ENCODE peak calls at places on chromosomes 3 and 15, in four cellular contexts. One of them, this sample, is unnamed.
A peak's percentile ranks its signal among the peaks of the same experiment; 100 is the strongest.

GRCh38 chr3:126509565-126510322 is 7.8 kb downstream of the UROC1 start:
- DNase-seq in HepG2: no peak
- DNase-seq in GM12878: no peak
- DNase-seq in K562: no peak
- DNase-seq in this sample: no peak

GRCh38 chr15:63517614-63518013 is 13.2 kb downstream of the USP3 start:
- DNase-seq in HepG2: no peak
- DNase-seq in GM12878: no peak
- DNase-seq in K562: no peak
- DNase-seq in this sample: no peak

GRCh38 chr3:157282261-157283191 is 122.6 kb upstream of the CCNL1 start:
- DNase-seq in HepG2: no peak
- DNase-seq in GM12878: no peak
- DNase-seq in K562: no peak
- DNase-seq in this sample: no peak

GRCh38 chr15:37132826-37133417 is 32.6 kb upstream of the MEIS2 start:
- DNase-seq in HepG2: no peak
- DNase-seq in GM12878: no peak
- DNase-seq in K562: no peak
- DNase-seq in this sample: no peak

GRCh38 chr3:155908086-155908485 is 37.6 kb downstream of the GMPS start:
- DNase-seq in HepG2: no peak
- DNase-seq in GM12878: no peak
- DNase-seq in K562: no peak
- DNase-seq in this sample: no peak

GRCh38 chr3:68256635-68257034 is 602.2 kb upstream of the SUCLG2 start:
- DNase-seq in HepG2: no peak
- DNase-seq in GM12878: no peak
- DNase-seq in K562: no peak
- DNase-seq in this sample: peak; percentile 45

GRCh38 chr15:63523306-63523990 is 19.1 kb downstream of the USP3 start:
- DNase-seq in HepG2: no peak
- DNase-seq in GM12878: no peak
- DNase-seq in K562: no peak
- DNase-seq in this sample: no peak

GRCh38 chr3:8658326-8659212 is 14.0 kb upstream of the SSUH2 start:
- DNase-seq in HepG2: peak; percentile 93
- DNase-seq in GM12878: peak; percentile 45
- DNase-seq in K562: no peak
- DNase-seq in this sample: no peak

GRCh38 chr3:123138819-123139517 is 62.8 kb upstream of the SEC22A start:
- DNase-seq in HepG2: no peak
- DNase-seq in GM12878: no peak
- DNase-seq in K562: no peak
- DNase-seq in this sample: no peak

DNA sequence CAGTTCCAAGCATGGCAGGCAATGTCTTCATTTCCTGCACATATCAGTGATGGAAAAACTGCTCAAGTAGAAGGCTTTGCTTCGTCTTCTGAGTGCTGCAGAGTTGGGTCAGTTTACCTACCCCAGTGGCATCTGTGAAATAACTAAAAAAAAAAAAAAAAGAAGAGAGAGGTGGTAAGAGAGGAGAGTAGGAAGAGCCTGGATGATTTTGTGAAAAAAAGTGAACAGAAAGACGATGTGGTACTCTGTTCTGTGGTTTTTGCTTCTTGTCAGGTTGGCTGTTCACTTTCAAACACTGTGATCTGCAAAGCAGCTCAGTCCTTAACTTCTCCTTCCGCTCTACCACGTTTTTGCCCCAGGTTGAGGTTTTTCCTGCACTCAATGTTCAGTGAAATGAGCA is at the start of gene BTLA:
- DNase-seq in HepG2: no peak
- DNase-seq in GM12878: peak; percentile 79
- DNase-seq in K562: no peak
- DNase-seq in this sample: no peak
- TF ChIP-seq SP1 in HepG2: no peak
- TF ChIP-seq SP1 in GM12878: no peak
- TF ChIP-seq SP1 in K562: no peak
- TF ChIP-seq SP1 in this sample: no peak

GRCh38 chr3:87486115-87486514 is 209.7 kb upstream of the POU1F1 start:
- DNase-seq in HepG2: no peak
- DNase-seq in GM12878: no peak
- DNase-seq in K562: no peak
- DNase-seq in this sample: no peak
- TF ChIP-seq ETV6 in HepG2: no peak
- TF ChIP-seq ETV6 in GM12878: no peak
- TF ChIP-seq ETV6 in K562: no peak
- TF ChIP-seq ETV6 in this sample: no peak

GRCh38 chr3:141366285-141367037 is 1.8 kb upstream of the ZBTB38 start:
- DNase-seq in HepG2: peak; percentile 49
- DNase-seq in GM12878: no peak
- DNase-seq in K562: peak; percentile 57
- DNase-seq in this sample: no peak

GRCh38 chr3:141365206-141365605 is 3.1 kb upstream of the ZBTB38 start:
- DNase-seq in HepG2: no peak
- DNase-seq in GM12878: no peak
- DNase-seq in K562: no peak
- DNase-seq in this sample: no peak

GRCh38 chr3:141355242-141355641 is 13.1 kb upstream of the ZBTB38 start:
- DNase-seq in HepG2: no peak
- DNase-seq in GM12878: no peak
- DNase-seq in K562: no peak
- DNase-seq in this sample: no peak

GRCh38 chr3:141362736-141363135 is 5.6 kb upstream of the ZBTB38 start:
- DNase-seq in HepG2: no peak
- DNase-seq in GM12878: no peak
- DNase-seq in K562: no peak
- DNase-seq in this sample: no peak

GRCh38 chr3:141360888-141361598 is 7.3 kb upstream of the ZBTB38 start:
- DNase-seq in HepG2: peak; percentile 98
- DNase-seq in GM12878: no peak
- DNase-seq in K562: peak; percentile 50
- DNase-seq in this sample: no peak
- TF ChIP-seq SP1 in HepG2: no peak
- TF ChIP-seq SP1 in GM12878: no peak
- TF ChIP-seq SP1 in K562: no peak
- TF ChIP-seq SP1 in this sample: no peak

GRCh38 chr3:198076722-198077308 is 116.8 kb downstream of the LMLN start:
- DNase-seq in HepG2: no peak
- DNase-seq in GM12878: no peak
- DNase-seq in K562: no peak
- DNase-seq in this sample: no peak

GRCh38 chr3:198080521-198081384 is 120.7 kb downstream of the LMLN start:
- DNase-seq in HepG2: peak; percentile 18
- DNase-seq in GM12878: no peak
- DNase-seq in K562: peak; percentile 74
- DNase-seq in this sample: peak; percentile 81

GRCh38 chr3:198079771-198080520 is 119.9 kb downstream of the LMLN start:
- DNase-seq in HepG2: no peak
- DNase-seq in GM12878: no peak
- DNase-seq in K562: peak; percentile 19
- DNase-seq in this sample: peak; percentile 46

GRCh38 chr3:198081421-198081844 is 121.4 kb downstream of the LMLN start:
- DNase-seq in HepG2: no peak
- DNase-seq in GM12878: no peak
- DNase-seq in K562: no peak
- DNase-seq in this sample: peak; percentile 36
- TF ChIP-seq ETV6 in HepG2: no peak
- TF ChIP-seq ETV6 in GM12878: no peak
- TF ChIP-seq ETV6 in K562: no peak
- TF ChIP-seq ETV6 in this sample: no peak

GRCh38 chr3:72744330-72744729 is 103.9 kb downstream of the SHQ1 start:
- DNase-seq in HepG2: peak; percentile 56
- DNase-seq in GM12878: no peak
- DNase-seq in K562: no peak
- DNase-seq in this sample: no peak

GRCh38 chr3:72739521-72740466 is 108.5 kb downstream of the SHQ1 start:
- DNase-seq in HepG2: no peak
- DNase-seq in GM12878: no peak
- DNase-seq in K562: peak; percentile 39
- DNase-seq in this sample: no peak

GRCh38 chr3:72733676-72734075 is 114.6 kb downstream of the SHQ1 start:
- DNase-seq in HepG2: no peak
- DNase-seq in GM12878: no peak
- DNase-seq in K562: no peak
- DNase-seq in this sample: no peak

DNA sequence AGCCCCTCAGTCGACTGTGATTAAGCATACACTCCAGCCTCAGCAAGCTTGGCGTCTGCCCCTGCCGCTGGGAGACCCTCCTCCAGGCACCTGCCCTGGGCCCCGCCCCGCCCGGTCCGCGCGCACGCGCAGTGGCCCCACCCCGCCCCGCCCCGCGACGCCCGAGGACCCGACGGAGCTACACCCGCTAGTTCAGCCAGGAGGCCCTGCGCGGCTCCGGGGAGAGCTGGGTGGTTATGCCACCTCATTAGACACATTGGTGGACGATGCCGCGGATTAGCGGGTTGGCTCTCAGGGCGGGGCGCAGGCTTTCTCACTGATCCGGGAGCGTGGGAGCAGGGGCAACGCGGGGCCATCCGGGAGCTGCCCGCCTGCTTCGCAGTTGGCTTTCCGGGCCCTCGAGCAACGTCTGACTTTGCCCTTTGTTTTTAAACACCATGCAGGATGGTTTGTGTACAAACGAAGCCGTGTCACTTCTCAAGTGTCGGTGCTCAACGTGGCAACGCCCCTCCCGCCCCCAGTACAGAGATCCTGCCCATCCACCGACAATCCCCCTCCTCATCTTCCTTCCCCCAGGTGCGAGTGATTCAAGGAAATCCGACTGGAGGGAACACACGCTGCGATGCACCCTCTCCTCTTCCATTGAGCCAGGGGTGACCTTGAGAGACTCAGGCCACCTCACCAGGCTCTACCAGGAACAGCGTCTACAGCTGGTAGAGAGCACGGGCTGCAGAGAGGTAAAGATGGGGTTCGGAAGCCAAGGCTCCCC is 109.3 kb downstream of the SHQ1 start:
- DNase-seq in HepG2: no peak
- DNase-seq in GM12878: no peak
- DNase-seq in K562: peak; percentile 85
- DNase-seq in this sample: peak; percentile 69
- TF ChIP-seq SP1 in HepG2: no peak
- TF ChIP-seq SP1 in GM12878: no peak
- TF ChIP-seq SP1 in K562: no peak
- TF ChIP-seq SP1 in this sample: no peak